ENCODE peak calls at places on chromosomes 6 and 20, in four cellular contexts. I, H, D and B are unnamed samples.

GRCh38 chr6:115796061-115796460 is 264.6 kb downstream of the FRK start:
- DNase-seq in H (no peak), I (no peak), D (no peak), B (peak)

GRCh38 chr6:84050408-84050807 is 16.8 kb downstream of the MRAP2 start:
- DNase-seq in H (no peak), I (no peak), D (no peak), B (no peak)

GRCh38 chr6:154509421-154510143 is 903 bp downstream of the CNKSR3 start:
- DNase-seq in D (no peak), H (peak), I (peak), B (peak)

GRCh38 chr6:18293192-18293904 is 29.0 kb upstream of the DEK start:
- DNase-seq in D (no peak), I (no peak), H (no peak), B (peak)

GRCh38 chr20:35886537-35886936 is 67.8 kb downstream of the SCAND1 start:
- DNase-seq in D (no peak), I (no peak), H (peak), B (peak)

GRCh38 chr6:155259897-155260296 is 3.9 kb upstream of the CLDN20 start:
- DNase-seq in H (no peak), D (no peak), I (no peak), B (no peak)

GRCh38 chr6:79158856-79159516 is 75.5 kb downstream of the HMGN3 start:
- DNase-seq in D (no peak), I (no peak), H (no peak), B (no peak)

GRCh38 chr20:8073024-8073832 is 53.7 kb upstream of the TMX4 start:
- DNase-seq in H (no peak), I (peak), D (no peak), B (peak)

GRCh38 chr6:144824018-144824417 is 538.9 kb downstream of the UTRN start:
- DNase-seq in I (no peak), H (no peak), D (no peak), B (no peak)

GRCh38 chr20:38255389-38255788 is 5.1 kb downstream of the KIAA1755 start:
- DNase-seq in H (no peak), D (no peak), I (peak), B (peak)

GRCh38 chr6:137315081-137315480 is 95.9 kb upstream of the IFNGR1 start:
- DNase-seq in I (no peak), D (no peak), H (no peak), B (no peak)

GRCh38 chr20:32024683-32025295 is 14.6 kb downstream of the CCM2L start:
- DNase-seq in I (no peak), H (no peak), D (no peak), B (no peak)

GRCh38 chr6:1028744-1029143 is 283.2 kb upstream of the FOXQ1 start:
- DNase-seq in H (no peak), I (no peak), D (no peak), B (no peak)

GRCh38 chr6:170505306-170505705 is 47.8 kb downstream of the PSMB1 start:
- DNase-seq in D (no peak), H (peak), I (no peak), B (no peak)

GRCh38 chr6:52411911-52412310 is 8.2 kb upstream of the EFHC1 start:
- DNase-seq in H (no peak), I (no peak), D (no peak), B (peak)